ENCODE peak calls at places on chromosomes 11 and 22, in ten cellular contexts. J is adrenal gland, T is right lobe of liver, S is esophagus squamous epithelium, U is Peyer's patch, H is IMR-90, N is tibial nerve, E is ovary, Z is heart left ventricle, A is HCT116. X is an unnamed sample.

GRCh38 chr11:111526501-111526900 is 11.9 kb downstream of the HOATZ start:
- DNase-seq in J (no peak), S (no peak), E (no peak), T (no peak), U (no peak), H (peak; percentile 93), A (no peak), N (no peak), Z (no peak), X (no peak)

GRCh38 chr22:27726726-27727449 is 74.7 kb downstream of the MN1 start:
- DNase-seq in E (peak; percentile 75), A (no peak), N (no peak), H (peak; percentile 34), Z (peak; percentile 88), T (no peak), U (no peak), J (peak; percentile 30), S (peak; percentile 26), X (peak; percentile 28)

GRCh38 chr11:116232364-116232801 is 540.4 kb downstream of the BUD13 start:
- DNase-seq in E (no peak), A (no peak), Z (no peak), U (no peak), T (no peak), N (no peak), J (no peak), S (no peak), H (no peak), X (peak; percentile 23)

GRCh38 chr11:64331569-64332371 is 8.2 kb upstream of the CCDC88B start:
- DNase-seq in Z (peak; percentile 83), S (no peak), N (peak; percentile 42), A (peak; percentile 83), H (peak; percentile 87), T (peak; percentile 74), U (peak; percentile 73), J (peak; percentile 97), E (no peak), X (peak; percentile 92)

GRCh38 chr11:115709297-115709696 is 205.1 kb upstream of the CADM1 start:
- DNase-seq in T (no peak), S (no peak), A (no peak), Z (no peak), E (no peak), U (no peak), N (no peak), J (no peak), H (no peak), X (no peak)

GRCh38 chr11:3165152-3165705 is at the start of gene OSBPL5:
- DNase-seq in A (no peak), N (peak; percentile 55), H (peak; percentile 59), J (peak; percentile 62), S (no peak), E (peak; percentile 80), Z (peak; percentile 85), U (no peak), T (peak; percentile 72), X (peak; percentile 82)

GRCh38 chr11:35380603-35381002 is 38.8 kb downstream of the SLC1A2 start:
- DNase-seq in E (no peak), A (no peak), U (no peak), H (peak; percentile 60), J (no peak), T (no peak), Z (no peak), S (no peak), N (no peak), X (no peak)

GRCh38 chr22:45582955-45583320 is 80.3 kb downstream of the FBLN1 start:
- DNase-seq in U (no peak), H (no peak), S (no peak), A (no peak), N (no peak), E (no peak), T (no peak), Z (no peak), J (no peak), X (no peak)

GRCh38 chr11:447923-448731 is 2.0 kb upstream of the PTDSS2 start:
- DNase-seq in U (peak; percentile 99), T (peak; percentile 95), Z (peak; percentile 95), E (peak; percentile 96), H (peak; percentile 84), A (peak; percentile 80), S (peak; percentile 77), N (peak; percentile 99), J (peak; percentile 97), X (peak; percentile 97)
- TF ChIP-seq POLR2A in U (peak; percentile 70), T (peak; percentile 78), Z (no peak), E (peak; percentile 90), H (peak; percentile 65), A (peak; percentile 6), S (peak; percentile 59), N (peak; percentile 91), J (peak; percentile 77), X (peak; percentile 76)

GRCh38 chr11:12075291-12075690 is 35.1 kb upstream of the MICAL2 start:
- DNase-seq in H (no peak), A (no peak), E (no peak), U (no peak), Z (no peak), J (no peak), N (no peak), S (no peak), T (no peak), X (no peak)

GRCh38 chr11:12076840-12077534 is 33.4 kb upstream of the MICAL2 start:
- DNase-seq in H (no peak), E (no peak), U (no peak), S (no peak), N (no peak), Z (no peak), T (no peak), A (no peak), J (no peak), X (no peak)

GRCh38 chr11:12073436-12073835 is 37.0 kb upstream of the MICAL2 start:
- DNase-seq in J (no peak), T (no peak), H (no peak), N (no peak), A (no peak), S (no peak), U (no peak), E (no peak), Z (no peak), X (no peak)

GRCh38 chr11:12075822-12076821 is 34.3 kb upstream of the MICAL2 start:
- DNase-seq in T (no peak), A (no peak), N (no peak), U (no peak), E (no peak), S (no peak), J (no peak), Z (no peak), H (peak; percentile 100), X (peak; percentile 46)

DNA sequence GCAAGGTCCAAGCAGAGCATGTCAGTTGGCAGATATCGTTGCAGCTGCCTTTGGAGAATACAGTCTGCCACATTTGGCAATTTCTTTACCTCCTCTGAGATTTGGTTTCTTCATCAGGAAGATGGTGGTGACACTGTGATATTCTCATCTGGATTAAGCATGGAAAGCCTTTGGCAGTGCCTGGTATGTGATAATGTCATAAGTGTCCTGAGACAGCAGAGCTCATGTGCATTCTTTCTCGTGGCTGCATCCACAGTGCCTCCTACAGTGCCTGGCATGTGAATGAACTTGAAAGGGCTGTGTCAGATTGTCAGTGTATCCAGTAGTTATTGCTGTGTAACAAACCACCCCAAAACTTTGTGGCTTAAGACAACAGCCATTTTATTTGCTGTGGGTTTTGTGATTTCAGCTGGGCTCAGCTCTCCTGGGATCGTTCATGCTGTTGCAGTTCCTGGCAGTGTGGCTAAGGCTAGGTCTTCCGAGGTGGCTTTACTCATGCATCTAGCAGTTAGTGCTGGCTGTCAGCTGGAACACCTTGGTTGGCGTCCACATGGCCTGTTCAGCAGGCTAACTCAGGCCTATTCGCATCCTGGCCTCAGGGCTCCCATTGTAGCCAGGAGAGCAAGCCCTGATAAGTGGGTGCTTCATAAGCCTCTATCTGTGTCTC is 35.7 kb upstream of the MICAL2 start:
- DNase-seq in H (no peak), U (no peak), Z (no peak), E (no peak), N (no peak), J (no peak), T (no peak), A (no peak), S (no peak), X (no peak)
- TF ChIP-seq CTCF in H (no peak), U (no peak), Z (no peak), E (no peak), N (no peak), J (no peak), T (no peak), A (no peak), S (no peak), X (no peak)

GRCh38 chr22:30439836-30440235 is 14.3 kb downstream of the MTFP1 start:
- DNase-seq in U (no peak), A (no peak), H (no peak), J (no peak), S (no peak), N (no peak), Z (no peak), E (no peak), T (peak; percentile 47), X (no peak)

GRCh38 chr22:30445438-30445936 is 19.9 kb downstream of the MTFP1 start:
- DNase-seq in J (peak; percentile 77), E (no peak), S (no peak), A (no peak), U (no peak), T (no peak), Z (no peak), N (no peak), H (peak; percentile 39), X (no peak)

GRCh38 chr22:30439226-30439625 is 13.7 kb downstream of the MTFP1 start:
- DNase-seq in Z (no peak), E (no peak), N (no peak), T (peak; percentile 16), J (no peak), A (no peak), S (no peak), U (no peak), H (no peak), X (no peak)

GRCh38 chr22:30441088-30441487 is 15.5 kb downstream of the MTFP1 start:
- DNase-seq in S (no peak), Z (no peak), J (no peak), H (no peak), A (no peak), U (no peak), E (no peak), T (peak; percentile 6), N (no peak), X (no peak)

GRCh38 chr22:30444632-30445437 is 19.3 kb downstream of the MTFP1 start:
- DNase-seq in N (peak; percentile 24), H (peak; percentile 52), J (peak; percentile 69), Z (no peak), A (peak; percentile 54), S (no peak), E (peak; percentile 36), U (no peak), T (peak; percentile 56), X (peak; percentile 48)
- TF ChIP-seq POLR2A in N (no peak), H (peak; percentile 48), J (no peak), Z (no peak), A (peak; percentile 98), S (no peak), E (no peak), U (no peak), T (no peak), X (no peak)

GRCh38 chr11:19426719-19427066 is 185.9 kb upstream of the E2F8 start:
- DNase-seq in J (no peak), Z (no peak), H (no peak), T (no peak), N (no peak), E (no peak), U (no peak), A (no peak), S (no peak), X (no peak)

GRCh38 chr11:19429108-19429760 is 188.5 kb upstream of the E2F8 start:
- DNase-seq in E (no peak), Z (no peak), N (no peak), A (no peak), J (no peak), S (no peak), H (no peak), U (no peak), T (peak; percentile 72), X (no peak)

GRCh38 chr11:19426022-19426718 is 185.4 kb upstream of the E2F8 start:
- DNase-seq in J (no peak), S (no peak), T (no peak), Z (no peak), E (no peak), H (no peak), U (no peak), N (no peak), A (no peak), X (no peak)

GRCh38 chr11:19430346-19431058 is 189.8 kb upstream of the E2F8 start:
- DNase-seq in N (no peak), S (no peak), U (no peak), A (no peak), T (no peak), J (no peak), Z (no peak), E (no peak), H (no peak), X (no peak)

DNA sequence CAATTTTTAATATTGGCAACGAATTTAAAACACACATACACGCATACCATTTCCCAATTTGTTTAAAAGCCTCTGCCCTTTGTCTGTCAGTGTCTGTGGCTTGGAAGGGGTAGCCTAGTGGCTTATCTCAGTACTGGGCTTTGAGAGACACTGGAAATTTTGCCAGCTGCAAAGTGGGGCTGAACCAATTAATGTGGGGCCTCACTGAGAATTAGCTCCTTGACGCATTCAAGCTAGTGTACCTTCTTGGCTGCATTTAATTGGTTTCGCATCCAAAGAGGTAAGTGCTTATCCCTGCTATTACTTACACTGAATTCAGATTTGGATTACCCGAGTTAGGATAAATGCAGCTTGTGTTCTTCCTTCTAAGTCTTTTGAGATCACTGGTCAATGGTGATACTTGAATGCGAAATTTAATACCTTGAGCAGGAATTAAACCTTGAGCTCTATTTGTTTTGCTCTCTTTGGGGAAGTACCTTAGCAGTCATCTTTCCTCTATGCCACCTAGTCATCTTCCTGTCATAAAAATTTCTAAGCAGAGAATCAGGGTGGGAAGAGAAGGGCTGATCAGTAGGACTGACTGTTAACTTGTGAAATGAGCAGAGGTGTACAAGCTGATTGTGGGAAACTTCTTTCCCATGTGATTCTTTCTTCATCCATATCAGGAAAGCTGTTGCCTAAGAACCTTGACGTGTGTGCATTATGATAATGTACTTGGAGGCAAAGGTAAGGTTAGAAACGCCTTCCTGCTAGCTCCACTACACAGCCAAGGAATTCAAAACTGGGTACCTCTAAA is 187.7 kb upstream of the E2F8 start:
- DNase-seq in E (no peak), N (no peak), T (no peak), Z (no peak), A (no peak), H (peak; percentile 34), U (no peak), S (no peak), J (no peak), X (no peak)
- TF ChIP-seq CTCF in E (no peak), N (no peak), T (no peak), Z (no peak), A (no peak), H (no peak), U (no peak), S (no peak), J (no peak), X (no peak)

X was measured in transverse colon.